ENCODE peak calls at places on chromosomes 2 and 18, in seven cellular contexts. U is immature natural killer cell; F is activated CD4-positive, CD25-positive, alpha-beta regulatory T cell; X is activated T-cell treated with anti-CD3 and anti-CD28 coated beads, Interleukin-2, amount 50 U/mL, for 72 hours; E is HT1080; N is astrocyte; Z is dermis blood vessel endothelial cell. Y is an unnamed sample.

GRCh38 chr2:27494284-27494943 is 586 bp downstream of the FNDC4 start:
- DNase-seq in U (no peak), E (no peak), X (no peak), F (no peak), N (peak), Z (peak), Y (no peak)

GRCh38 chr2:20635096-20635475 is 15.8 kb downstream of the HS1BP3 start:
- DNase-seq in E (no peak), X (no peak), F (no peak), N (no peak), Z (no peak), U (no peak), Y (no peak)

GRCh38 chr2:26172866-26173595 is at the start of gene GAREM2:
- DNase-seq in E (no peak), U (no peak), Z (no peak), X (no peak), F (no peak), N (no peak), Y (no peak)

GRCh38 chr2:7905756-7906155 is 776.1 kb upstream of the ID2 start:
- DNase-seq in X (no peak), Z (no peak), F (no peak), E (no peak), N (no peak), U (no peak), Y (no peak)

GRCh38 chr2:36468463-36469266 is 113.1 kb downstream of the CRIM1 start:
- DNase-seq in X (no peak), N (peak), Z (peak), E (no peak), U (no peak), F (no peak), Y (no peak)

GRCh38 chr18:13521418-13521817 is 204.9 kb downstream of the FAM210A start:
- DNase-seq in X (no peak), Z (no peak), N (no peak), E (no peak), U (no peak), F (no peak), Y (no peak)

GRCh38 chr2:232480201-232481190 is 7.1 kb downstream of the ECEL1 start:
- DNase-seq in F (no peak), U (no peak), N (no peak), E (no peak), X (no peak), Z (no peak), Y (no peak)

GRCh38 chr2:53033416-53033815 is 734.2 kb upstream of the CHAC2 start:
- DNase-seq in E (peak), Z (no peak), X (no peak), U (no peak), F (no peak), N (peak), Y (no peak)

GRCh38 chr2:64844087-64844486 is 145.1 kb upstream of the SLC1A4 start:
- DNase-seq in E (no peak), N (no peak), U (no peak), Z (no peak), F (no peak), X (no peak), Y (no peak)

GRCh38 chr2:191264647-191265079 is 19.5 kb downstream of the MYO1B start:
- DNase-seq in E (peak), X (no peak), Z (peak), U (no peak), N (peak), F (no peak), Y (no peak)

GRCh38 chr2:119760237-119760807 is 600 bp downstream of the PTPN4 start:
- DNase-seq in U (no peak), F (no peak), N (no peak), E (no peak), Z (no peak), X (no peak), Y (peak)

GRCh38 chr2:209426432-209426831 is 2.6 kb downstream of the MAP2 start:
- DNase-seq in N (peak), E (no peak), U (no peak), F (no peak), X (no peak), Z (peak), Y (no peak)

GRCh38 chr18:75265872-75266271 is 55.3 kb downstream of the TSHZ1 start:
- DNase-seq in X (no peak), N (no peak), E (no peak), U (no peak), Z (no peak), F (no peak), Y (no peak)

GRCh38 chr2:67823726-67824125 is 239.1 kb downstream of the C1D start:
- DNase-seq in E (no peak), F (no peak), U (no peak), N (no peak), X (no peak), Z (no peak), Y (no peak)

GRCh38 chr2:111919794-111920608 is 21.6 kb downstream of the MERTK start:
- DNase-seq in E (peak), Z (peak), X (no peak), N (no peak), U (no peak), F (no peak), Y (no peak)

GRCh38 chr2:163312723-163313122 is 423.1 kb downstream of the FIGN start:
- DNase-seq in X (no peak), Z (no peak), N (no peak), U (no peak), F (no peak), E (no peak), Y (no peak)

GRCh38 chr18:10543277-10543676 is 17.4 kb downstream of the NAPG start:
- DNase-seq in N (peak), E (no peak), X (no peak), U (no peak), Z (no peak), F (no peak), Y (no peak)

GRCh38 chr2:196983934-196984333 is 57.4 kb upstream of the PGAP1 start:
- DNase-seq in F (no peak), U (no peak), N (no peak), E (no peak), Z (no peak), X (no peak), Y (no peak)

GRCh38 chr2:200585730-200586643 is at the start of gene AOX1:
- DNase-seq in F (no peak), E (no peak), Z (peak), N (peak), X (peak), U (peak), Y (peak)

GRCh38 chr2:96962567-96963203 is 23.7 kb downstream of the FAM178B start:
- DNase-seq in F (peak), E (no peak), N (no peak), Z (no peak), X (peak), U (peak), Y (no peak)

GRCh38 chr2:219689676-219690628 is 62.5 kb downstream of the SLC4A3 start:
- DNase-seq in E (peak), F (no peak), U (peak), Z (peak), N (peak), X (peak), Y (no peak)

GRCh38 chr2:229268626-229269025 is 2.5 kb downstream of the PID1 start:
- DNase-seq in X (no peak), E (no peak), Z (no peak), U (no peak), N (peak), F (no peak), Y (no peak)

GRCh38 chr2:240142256-240142775 is 1.9 kb upstream of the OTOS start:
- DNase-seq in F (no peak), Z (no peak), E (no peak), U (no peak), N (no peak), X (no peak), Y (no peak)

GRCh38 chr2:85470850-85471800 is 52.6 kb downstream of the SH2D6 start:
- DNase-seq in E (peak), Z (peak), F (no peak), X (peak), N (no peak), U (peak), Y (no peak)

GRCh38 chr2:128320609-128321420 is 2.1 kb upstream of the HS6ST1 start:
- DNase-seq in U (no peak), F (no peak), N (no peak), X (no peak), Z (no peak), E (no peak), Y (no peak)

GRCh38 chr18:2964349-2965010 is 48.5 kb downstream of the LPIN2 start:
- DNase-seq in X (no peak), U (no peak), Z (no peak), N (peak), F (no peak), E (no peak), Y (no peak)

GRCh38 chr2:206869824-206870495 is 69.4 kb upstream of the CPO start:
- DNase-seq in E (no peak), N (no peak), F (no peak), Z (no peak), U (no peak), X (no peak), Y (no peak)

GRCh38 chr18:27749189-27749588 is 427.7 kb downstream of the CDH2 start:
- DNase-seq in X (no peak), U (no peak), Z (no peak), F (no peak), N (no peak), E (no peak), Y (no peak)

GRCh38 chr2:33616873-33617272 is 17.8 kb upstream of the FAM98A start:
- DNase-seq in U (no peak), F (no peak), E (peak), Z (no peak), X (no peak), N (peak), Y (no peak)

GRCh38 chr2:121699421-121700328 is 37.0 kb downstream of the NIFK start:
- DNase-seq in X (peak), Z (peak), E (peak), F (peak), U (peak), N (peak), Y (no peak)

GRCh38 chr2:190678444-190679162 is 29.7 kb downstream of the NAB1 start:
- DNase-seq in Z (peak), X (peak), N (peak), E (no peak), U (no peak), F (no peak), Y (no peak)

GRCh38 chr2:177783835-177784448 is 288.6 kb downstream of the PDE11A start:
- DNase-seq in X (no peak), U (peak), N (peak), F (no peak), Z (no peak), E (peak), Y (no peak)

GRCh38 chr2:19902272-19902730 is 518 bp upstream of the TTC32 start:
- DNase-seq in F (no peak), E (no peak), U (no peak), N (no peak), X (no peak), Z (peak), Y (no peak)

GRCh38 chr2:132760971-132761370 is 91.0 kb upstream of the LYPD1 start:
- DNase-seq in U (no peak), Z (no peak), N (no peak), F (no peak), E (no peak), X (no peak), Y (no peak)

GRCh38 chr2:168589236-168589635 is 133.2 kb downstream of the CERS6 start:
- DNase-seq in N (no peak), Z (no peak), F (no peak), X (no peak), E (no peak), U (no peak), Y (no peak)

GRCh38 chr2:236393101-236393500 is 128.9 kb upstream of the ASB18 start:
- DNase-seq in X (no peak), U (no peak), Z (no peak), F (no peak), E (no peak), N (no peak), Y (no peak)

Y was measured in omental fat pad.